ENCODE peak calls at places on chromosomes 16 and 17, in eight cellular contexts. Q, E, X, Z, M, N, L and C are unnamed samples.

GRCh38 chr16:88264641-88265285 is 118.0 kb upstream of the ZNF469 start:
- DNase-seq in X (peak), N (no peak), Q (peak), M (peak), L (peak), Z (peak), E (no peak), C (peak)

GRCh38 chr17:61863801-61864126 is 436 bp upstream of the BRIP1 start:
- DNase-seq in M (no peak), E (no peak), Z (no peak), N (no peak), Q (no peak), X (no peak), L (no peak), C (no peak)

GRCh38 chr16:2027024-2028010 is 615 bp downstream of the NHERF2 start:
- DNase-seq in Q (peak), Z (no peak), N (no peak), M (peak), X (peak), L (no peak), E (no peak), C (peak)

GRCh38 chr16:12971216-12971615 is 69.8 kb downstream of the SHISA9 start:
- DNase-seq in E (peak), Q (peak), Z (no peak), X (no peak), L (peak), N (no peak), M (peak), C (peak)

GRCh38 chr17:2455956-2456355 is 55.1 kb upstream of the MNT start:
- DNase-seq in E (no peak), M (no peak), Z (no peak), X (no peak), L (no peak), Q (no peak), N (no peak), C (no peak)

GRCh38 chr17:6639651-6640535 is 618 bp downstream of the KIAA0753 start:
- DNase-seq in L (no peak), E (no peak), X (peak), N (no peak), M (peak), Z (peak), Q (no peak), C (peak)

GRCh38 chr16:11050536-11050935 is 106.2 kb downstream of the CLEC16A start:
- DNase-seq in L (no peak), M (no peak), X (no peak), Z (no peak), E (no peak), Q (no peak), N (no peak), C (no peak)

GRCh38 chr17:82795615-82796014 is 43.8 kb downstream of the TBCD start:
- DNase-seq in L (no peak), Z (no peak), N (no peak), E (no peak), Q (no peak), X (no peak), M (no peak), C (no peak)

GRCh38 chr16:11205754-11206459 is 50.1 kb downstream of the SOCS1 start:
- DNase-seq in L (no peak), M (peak), N (no peak), Z (no peak), X (no peak), E (no peak), Q (peak), C (no peak)

GRCh38 chr17:7263071-7263800 is 958 bp upstream of the CLDN7 start:
- DNase-seq in M (no peak), N (no peak), Q (no peak), Z (peak), L (no peak), E (no peak), X (no peak), C (peak)

GRCh38 chr16:79768594-79768993 is 168.1 kb upstream of the MAF start:
- DNase-seq in N (no peak), Z (no peak), M (no peak), L (no peak), E (peak), X (no peak), Q (no peak), C (no peak)

GRCh38 chr17:76597156-76598003 is 11.7 kb upstream of the ST6GALNAC2 start:
- DNase-seq in Q (no peak), N (no peak), M (no peak), X (no peak), L (no peak), E (no peak), Z (no peak), C (peak)

GRCh38 chr16:476039-476438 is 50.6 kb downstream of the RAB11FIP3 start:
- DNase-seq in M (no peak), Z (no peak), E (no peak), L (no peak), N (no peak), X (no peak), Q (no peak), C (no peak)

GRCh38 chr17:44359458-44360143 is 4.1 kb downstream of the FAM171A2 start:
- DNase-seq in E (no peak), Q (no peak), Z (no peak), M (no peak), N (no peak), L (peak), X (no peak), C (no peak)